ENCODE peak calls at places on chromosomes 6 and 20, in seven cellular contexts. X is cardiac muscle cell, F is foreskin keratinocyte, V is foreskin fibroblast, S is progenitor cell of endocrine pancreas, Z is pancreas, U is nephron progenitor cell. H is an unnamed sample.
A peak's percentile ranks its signal among the peaks of the same experiment; 100 is the strongest.

GRCh38 chr20:61699184-61700066 is 366.3 kb downstream of the TAF4 start:
- DNase-seq in Z (no peak), F (no peak), V (no peak), X (peak; percentile 18), U (no peak), S (no peak), H (no peak)

GRCh38 chr6:15493437-15494168 is 169.2 kb downstream of the DTNBP1 start:
- DNase-seq in U (no peak), S (no peak), Z (no peak), F (no peak), X (no peak), V (peak; percentile 36), H (no peak)

GRCh38 chr20:13331536-13331935 is 110.5 kb downstream of the ISM1 start:
- DNase-seq in F (no peak), X (no peak), U (no peak), Z (no peak), S (no peak), V (no peak), H (no peak)

GRCh38 chr20:32621071-32621913 is 36.2 kb upstream of the NOL4L start:
- DNase-seq in S (no peak), Z (no peak), X (no peak), F (no peak), U (no peak), V (no peak), H (no peak)

GRCh38 chr6:157226761-157227160 is 96.6 kb downstream of the TMEM242 start:
- DNase-seq in U (no peak), S (no peak), V (no peak), F (no peak), X (peak; percentile 28), Z (no peak), H (no peak)

GRCh38 chr6:166502453-166502852 is 84.0 kb downstream of the RAMACL start:
- DNase-seq in F (no peak), V (no peak), U (no peak), X (peak; percentile 77), S (no peak), Z (no peak), H (no peak)

GRCh38 chr6:159943965-159944598 is 24.8 kb upstream of the IGF2R start:
- DNase-seq in V (no peak), S (no peak), F (no peak), U (no peak), Z (no peak), X (no peak), H (no peak)

GRCh38 chr20:38757145-38757800 is 9.0 kb downstream of the ACTR5 start:
- DNase-seq in U (no peak), X (no peak), V (no peak), Z (no peak), S (no peak), F (no peak), H (no peak)

GRCh38 chr6:8030920-8031319 is 33.3 kb downstream of the BLOC1S5 start:
- DNase-seq in X (no peak), U (no peak), F (no peak), V (no peak), Z (no peak), S (no peak), H (no peak)

GRCh38 chr6:15515660-15516375 is 147.0 kb downstream of the DTNBP1 start:
- DNase-seq in U (no peak), Z (no peak), S (no peak), X (no peak), F (no peak), V (no peak), H (no peak)

GRCh38 chr20:5171074-5171789 is 44.4 kb downstream of the CDS2 start:
- DNase-seq in S (no peak), F (no peak), V (no peak), Z (peak; percentile 8), X (peak; percentile 88), U (no peak), H (no peak)

GRCh38 chr20:8361008-8361652 is 229.1 kb downstream of the PLCB1 start:
- DNase-seq in Z (no peak), S (no peak), X (no peak), V (peak; percentile 50), U (no peak), F (no peak), H (no peak)

GRCh38 chr6:104540743-104541142 is 319.0 kb downstream of the HACE1 start:
- DNase-seq in V (no peak), Z (no peak), S (no peak), F (no peak), U (no peak), X (no peak), H (no peak)

GRCh38 chr6:53020005-53020744 is 25.1 kb upstream of the GSTA4 start:
- DNase-seq in Z (no peak), U (no peak), S (no peak), F (no peak), V (no peak), X (no peak), H (no peak)

GRCh38 chr6:94323853-94324252 is 904.5 kb upstream of the EPHA7 start:
- DNase-seq in U (no peak), S (no peak), X (peak; percentile 13), Z (no peak), F (peak; percentile 25), V (no peak), H (no peak)

GRCh38 chr20:49323622-49324238 is 45.9 kb upstream of the ZNFX1 start:
- DNase-seq in U (no peak), V (peak; percentile 46), X (peak; percentile 26), S (no peak), Z (no peak), F (peak; percentile 66), H (no peak)

GRCh38 chr20:46089076-46089337 is 755 bp downstream of the NCOA5 start:
- DNase-seq in F (no peak), U (peak; percentile 49), S (no peak), Z (no peak), V (no peak), X (peak; percentile 74), H (no peak)

GRCh38 chr20:46084805-46085792 is 4.7 kb downstream of the NCOA5 start:
- DNase-seq in Z (no peak), U (no peak), X (no peak), F (no peak), V (peak; percentile 31), S (no peak), H (no peak)

GRCh38 chr20:46089338-46090094 is at the start of gene NCOA5:
- DNase-seq in V (peak; percentile 96), Z (peak; percentile 95), S (peak; percentile 92), U (peak; percentile 95), F (peak; percentile 89), X (peak; percentile 98), H (peak; percentile 60)

GRCh38 chr20:46088409-46089075 is 1.2 kb downstream of the NCOA5 start:
- DNase-seq in V (no peak), Z (no peak), U (no peak), X (no peak), F (peak; percentile 33), S (no peak), H (no peak)

DNA sequence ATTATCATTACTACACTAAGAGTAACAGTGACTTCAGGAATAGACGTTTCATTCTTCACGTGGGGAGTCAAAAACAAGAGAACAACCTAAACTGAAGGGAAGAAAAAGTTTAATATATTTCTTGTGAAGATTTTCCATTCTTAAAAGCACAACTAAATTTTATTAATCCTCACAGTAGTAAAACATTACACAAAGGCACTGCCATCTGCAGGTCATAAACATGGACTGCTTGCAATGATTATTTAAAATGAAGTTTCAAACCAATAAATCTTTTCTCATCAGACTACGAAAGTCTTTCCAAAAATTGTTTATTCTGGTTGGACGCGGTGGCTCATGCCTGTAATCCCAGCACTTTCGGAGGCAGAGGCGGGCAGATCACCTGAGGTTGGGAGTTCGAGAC is 2.6 kb downstream of the NCOA5 start:
- DNase-seq in U (no peak), F (no peak), Z (no peak), V (no peak), X (no peak), S (no peak), H (no peak)
- TF ChIP-seq CTCF in U (peak; percentile 12), F (peak; percentile 58), Z (no peak), V (peak; percentile 19), X (peak; percentile 41), S (peak; percentile 40), H (peak; percentile 68)

DNA sequence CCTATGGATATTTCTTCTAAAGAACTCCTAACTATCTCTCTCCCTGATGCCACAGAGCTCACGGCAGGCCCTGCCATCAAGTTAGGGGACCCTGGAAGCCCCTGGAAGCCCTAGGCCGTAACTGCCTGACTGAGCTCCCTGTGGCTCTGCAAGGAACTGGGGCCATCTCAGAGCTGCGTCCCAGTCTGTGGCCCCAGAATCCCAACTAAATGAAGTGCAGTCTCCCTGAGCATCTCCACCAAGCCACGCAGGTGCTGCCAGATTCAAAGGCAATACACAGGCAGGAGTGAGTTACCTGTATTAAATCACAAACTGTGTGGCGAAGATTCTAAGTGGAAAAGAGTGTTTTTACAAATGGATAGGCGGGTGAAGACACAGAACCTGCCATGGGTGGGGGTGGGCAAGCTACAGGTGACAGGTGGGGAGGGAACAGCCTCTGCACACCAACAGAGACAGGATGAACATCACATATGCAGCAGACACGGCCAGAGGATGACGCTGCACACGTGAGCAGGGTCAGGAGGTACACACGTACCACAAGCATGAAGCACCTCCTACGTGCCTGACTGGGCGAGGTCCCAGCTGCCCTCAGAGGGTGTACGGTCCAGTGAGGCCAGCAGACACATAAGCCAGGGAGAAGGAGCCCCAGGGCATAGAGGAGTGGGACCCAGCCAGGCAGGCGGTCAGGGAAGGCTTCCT is 358.5 kb downstream of the ZFAND3 start:
- DNase-seq in F (no peak), X (no peak), S (no peak), U (no peak), V (no peak), Z (no peak), H (no peak)
- TF ChIP-seq CTCF in F (no peak), X (no peak), S (no peak), U (no peak), V (no peak), Z (no peak), H (no peak)

DNA sequence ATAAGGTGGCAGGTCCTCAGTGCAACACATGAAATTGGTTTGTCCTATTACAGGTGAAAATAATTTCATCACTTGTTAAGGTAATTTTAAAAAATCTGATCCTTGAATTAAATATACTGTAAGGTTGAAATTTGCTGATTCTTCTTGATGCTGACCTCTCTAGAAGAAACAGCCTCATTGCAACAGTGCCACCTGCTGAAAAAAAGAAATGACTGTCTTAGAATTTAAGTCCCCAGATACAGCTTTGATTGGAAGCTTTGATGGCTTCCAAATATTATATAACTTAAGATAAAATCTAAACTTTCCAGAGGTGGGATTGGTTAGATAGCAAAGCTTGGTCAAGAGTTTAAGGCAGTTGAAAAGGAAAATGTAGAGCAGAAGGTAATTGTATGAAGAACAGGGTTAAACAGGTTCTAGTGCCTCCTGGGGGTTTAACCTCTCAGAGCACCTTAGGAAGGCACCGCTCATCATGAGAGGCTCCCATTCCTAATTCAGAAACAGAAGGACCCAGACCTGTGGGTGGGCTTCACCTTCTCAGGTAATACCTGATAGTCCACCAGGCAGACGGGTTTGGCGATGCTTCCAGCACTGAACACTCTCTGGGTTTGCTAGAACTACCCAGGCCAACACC is 401.0 kb downstream of the PAX1 start:
- DNase-seq in U (no peak), V (no peak), Z (no peak), X (peak; percentile 47), F (no peak), S (no peak), H (peak; percentile 12)
- TF ChIP-seq CTCF in U (peak; percentile 69), V (no peak), Z (no peak), X (no peak), F (peak; percentile 44), S (peak; percentile 86), H (peak; percentile 63)

DNA sequence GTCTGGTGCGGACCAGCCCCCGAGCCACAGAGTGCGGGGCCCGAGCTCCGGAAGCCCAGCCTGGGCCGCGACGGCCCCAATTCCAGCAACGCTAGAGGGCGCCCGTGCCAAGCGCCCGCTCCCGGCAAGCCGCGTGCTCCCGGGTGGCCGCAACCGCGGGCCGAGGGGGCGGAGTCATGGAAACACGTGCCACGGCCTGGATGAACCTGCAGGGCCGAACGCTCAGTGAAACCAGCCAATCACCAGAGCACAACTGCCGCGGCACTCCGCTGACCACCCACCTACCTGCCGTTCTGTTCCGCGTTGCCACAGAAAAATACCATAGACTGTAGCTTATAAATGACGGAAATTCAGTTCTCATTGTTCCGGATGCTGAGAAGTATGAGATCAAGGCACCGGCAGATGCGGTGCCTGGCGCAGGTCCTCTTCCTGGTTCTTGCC is 85.7 kb upstream of the FOXC1 start:
- DNase-seq in F (peak; percentile 57), S (peak; percentile 34), V (no peak), X (peak; percentile 65), U (peak; percentile 79), Z (peak; percentile 21), H (no peak)
- TF ChIP-seq CTCF in F (peak; percentile 93), S (peak; percentile 64), V (peak; percentile 36), X (peak; percentile 79), U (peak; percentile 65), Z (no peak), H (peak; percentile 82)

H was measured in Panc1.